ENCODE peak calls at places on chromosomes 5 and 9, in six cellular contexts. W is neural crest cell, A is heart right ventricle, R is lung, Y is HepG2, F is fibroblast of the aortic adventitia. O is an unnamed sample.

GRCh38 chr9:114216081-114216480 is 60.7 kb downstream of the COL27A1 start:
- DNase-seq in W (no peak), A (peak), R (no peak), Y (no peak), F (peak), O (no peak)

GRCh38 chr9:131739988-131740648 is at the start of gene RAPGEF1:
- DNase-seq in W (peak), A (peak), R (peak), Y (no peak), F (peak), O (peak)

GRCh38 chr5:1824109-1824821 is 23.1 kb downstream of the NDUFS6 start:
- DNase-seq in W (no peak), A (no peak), R (no peak), Y (no peak), F (no peak), O (no peak)

GRCh38 chr5:3121813-3122212 is 370.3 kb upstream of the IRX2 start:
- DNase-seq in W (peak), A (no peak), R (no peak), Y (no peak), F (no peak), O (no peak)

GRCh38 chr9:125430161-125430485 is 168.5 kb downstream of the GAPVD1 start:
- DNase-seq in W (no peak), A (no peak), R (no peak), Y (no peak), F (no peak), O (no peak)

GRCh38 chr5:144328505-144328904 is 157.8 kb downstream of the KCTD16 start:
- DNase-seq in W (no peak), A (no peak), R (no peak), Y (no peak), F (no peak), O (no peak)

GRCh38 chr9:123687246-123687721 is 242.6 kb downstream of the DENND1A start:
- DNase-seq in W (no peak), A (no peak), R (no peak), Y (peak), F (no peak), O (no peak)

GRCh38 chr5:159208508-159209437 is 580 bp downstream of the RNF145 start:
- DNase-seq in W (peak), A (peak), R (no peak), Y (peak), F (peak), O (peak)

GRCh38 chr5:178351221-178351825 is 118.7 kb upstream of the PHYKPL start:
- DNase-seq in W (no peak), A (no peak), R (no peak), Y (no peak), F (no peak), O (no peak)

GRCh38 chr9:124452841-124453585 is 2.8 kb downstream of the ADGRD2 start:
- DNase-seq in W (no peak), A (no peak), R (no peak), Y (no peak), F (no peak), O (no peak)

GRCh38 chr5:90932052-90932699 is 373.6 kb downstream of the ADGRV1 start:
- DNase-seq in W (peak), A (peak), R (peak), Y (peak), F (peak), O (peak)

GRCh38 chr9:111632051-111632450 is 917 bp downstream of the DNAJC25 start:
- DNase-seq in W (no peak), A (no peak), R (no peak), Y (peak), F (no peak), O (no peak)

GRCh38 chr5:96661101-96661840 is 905 bp upstream of the CAST start:
- DNase-seq in W (peak), A (peak), R (no peak), Y (no peak), F (peak), O (peak)

DNA sequence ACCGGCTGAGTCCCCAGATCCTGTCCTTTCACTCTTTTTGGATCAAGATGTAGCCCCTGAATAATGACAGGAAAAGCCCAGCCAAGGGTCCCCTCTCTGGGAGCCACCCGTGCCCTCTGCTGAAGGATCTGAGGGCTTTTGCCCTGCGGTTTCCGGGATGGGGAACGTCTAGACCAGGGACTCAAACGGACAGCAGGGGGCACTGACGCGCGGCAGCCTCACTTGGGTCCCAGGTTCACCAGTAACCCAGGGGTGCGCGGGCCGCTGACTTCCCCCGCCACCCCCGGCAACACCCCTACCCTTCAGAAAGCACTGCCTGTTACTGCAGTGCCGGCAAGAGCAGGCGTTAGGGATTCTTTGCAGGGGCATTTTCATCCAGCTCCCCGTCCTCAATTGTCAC is 98.7 kb upstream of the FCN2 start:
- DNase-seq in W (no peak), A (no peak), R (no peak), Y (no peak), F (no peak), O (peak)
- TF ChIP-seq CTCF in W (no peak), A (peak), R (no peak), Y (peak), F (peak), O (peak)

DNA sequence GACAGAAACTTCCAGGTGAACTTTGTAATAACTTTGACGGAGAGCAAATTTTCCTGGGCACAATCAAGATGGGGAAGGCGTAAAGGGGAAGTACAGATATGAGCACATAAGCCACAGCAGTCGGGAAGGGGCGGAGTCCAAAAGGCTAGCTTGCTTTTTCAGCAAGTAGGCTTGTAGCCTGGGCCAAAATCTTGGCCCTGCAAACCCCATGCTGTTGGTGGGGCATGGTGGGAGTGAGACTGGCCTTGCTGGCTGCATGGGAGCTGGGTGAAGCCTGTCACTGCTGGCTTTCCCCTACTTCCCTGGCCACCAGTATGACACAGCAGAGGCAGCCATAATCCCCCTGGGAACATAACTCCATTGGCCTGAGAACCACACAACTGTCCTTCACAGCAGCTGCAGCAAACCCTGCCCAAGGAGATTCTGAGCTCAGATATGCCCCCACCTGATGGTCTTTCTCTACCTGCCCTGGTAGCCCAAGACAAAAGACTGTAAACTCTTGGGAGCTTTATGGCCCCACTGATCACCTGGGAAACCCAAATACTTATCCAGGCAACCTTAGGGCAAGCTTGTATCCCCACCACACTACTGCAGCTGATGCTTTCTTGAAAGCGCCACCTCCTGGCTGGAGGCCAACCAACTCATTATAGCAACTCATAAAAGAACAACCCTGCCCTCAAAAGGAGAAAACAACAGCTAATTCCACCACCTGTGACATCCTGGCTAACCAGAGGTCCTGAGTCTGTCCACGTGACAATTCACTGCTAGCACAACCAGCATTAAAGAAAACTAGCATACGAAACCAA is 24.0 kb downstream of the DCTN4 start:
- DNase-seq in W (no peak), A (peak), R (peak), Y (no peak), F (no peak), O (peak)
- TF ChIP-seq CTCF in W (no peak), A (no peak), R (no peak), Y (no peak), F (no peak), O (peak)

DNA sequence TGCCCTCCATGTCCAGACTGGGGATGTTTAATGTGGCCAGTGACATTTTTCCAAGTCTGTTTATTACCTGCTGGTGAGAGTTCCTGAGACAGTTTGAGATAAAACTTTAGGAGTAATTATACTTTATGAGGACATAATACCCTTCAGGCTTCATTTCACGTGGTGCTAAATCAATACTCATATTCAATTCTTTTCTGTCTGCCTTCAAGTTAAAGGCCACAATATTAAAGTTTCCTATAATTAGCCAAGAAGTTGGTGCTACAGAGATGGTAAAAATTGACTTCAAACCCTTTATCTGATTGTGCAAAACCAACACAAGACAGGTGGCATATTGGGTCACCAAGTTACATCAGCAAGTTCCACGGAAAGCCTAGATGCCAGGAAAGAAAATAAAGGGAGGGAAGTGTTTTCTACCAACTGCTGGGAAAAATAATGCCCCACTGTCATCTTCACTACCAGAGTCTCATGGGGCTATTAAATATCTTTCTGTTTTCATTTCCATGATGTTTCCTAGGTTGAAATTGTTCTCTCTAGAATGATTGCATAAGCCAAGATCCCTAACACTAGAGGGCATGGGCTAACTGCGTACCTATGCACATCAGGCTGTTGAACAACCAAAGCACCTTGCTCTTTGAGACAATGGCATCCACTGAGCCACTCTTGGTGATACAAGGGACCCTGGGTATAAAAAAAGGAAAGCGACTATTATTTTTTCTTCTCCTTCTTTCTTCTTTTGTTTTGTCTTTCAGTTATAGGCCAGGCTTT is 68.7 kb downstream of the INSYN2B start:
- DNase-seq in W (no peak), A (no peak), R (no peak), Y (no peak), F (no peak), O (no peak)
- TF ChIP-seq CTCF in W (no peak), A (no peak), R (no peak), Y (no peak), F (no peak), O (no peak)

GRCh38 chr5:18285257-18285656 is 651.0 kb downstream of the TAF11L14 start:
- DNase-seq in W (no peak), A (no peak), R (no peak), Y (no peak), F (no peak), O (no peak)

GRCh38 chr5:18276939-18277338 is 642.7 kb downstream of the TAF11L14 start:
- DNase-seq in W (no peak), A (no peak), R (no peak), Y (no peak), F (no peak), O (no peak)

DNA sequence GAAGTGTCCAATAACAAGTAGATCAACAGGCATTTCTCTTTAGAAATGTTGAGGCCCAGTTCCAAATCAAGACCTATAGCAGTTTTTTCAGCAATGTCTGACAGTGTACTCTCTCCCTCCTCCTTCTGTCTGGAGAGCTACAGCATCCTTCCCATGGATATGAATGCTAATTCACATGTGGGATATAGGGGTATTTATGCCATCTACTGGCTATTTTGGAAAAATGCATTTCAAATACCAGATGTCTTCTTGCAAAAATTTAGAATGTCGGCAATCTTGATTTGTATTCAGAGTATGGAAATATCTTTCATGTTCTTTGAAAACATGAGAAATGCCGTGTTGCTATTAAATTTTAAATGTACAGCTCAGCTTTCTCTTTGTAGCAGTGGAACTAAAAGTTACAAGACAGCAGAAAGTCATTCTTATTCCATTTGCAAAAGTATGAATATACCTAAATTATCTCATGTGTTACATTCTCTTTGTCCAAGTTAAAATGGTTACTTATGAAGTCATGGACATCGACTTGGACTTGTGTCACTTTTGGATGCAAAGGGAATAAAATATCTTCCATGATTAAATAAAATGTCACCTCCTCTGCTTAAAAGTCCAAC is 647.8 kb downstream of the TAF11L14 start:
- DNase-seq in W (no peak), A (no peak), R (no peak), Y (peak), F (peak), O (no peak)
- TF ChIP-seq CTCF in W (peak), A (peak), R (no peak), Y (peak), F (peak), O (no peak)

O was measured in activated CD8-positive, alpha-beta T cell treated with anti-CD3 and anti-CD28 coated beads for 36 hours.